ENCODE peak calls at places on chromosomes 6 and 20, in four cellular contexts. E is stomach, X is substantia nigra, C is Karpas-422. M is an unnamed sample.

GRCh38 chr6:73032586-73032985 is 192.7 kb downstream of the KHDC1L start:
- DNase-seq in E (no peak), X (no peak), C (no peak), M (no peak)

GRCh38 chr6:1436334-1437306 is 47.2 kb downstream of the FOXF2 start:
- DNase-seq in C (peak; percentile 88), E (peak; percentile 33), X (peak; percentile 27), M (peak; percentile 56)

GRCh38 chr20:10665027-10665561 is 8.7 kb downstream of the JAG1 start:
- DNase-seq in X (no peak), C (no peak), E (no peak), M (no peak)

GRCh38 chr6:128569737-128570438 is 49.5 kb upstream of the PTPRK start:
- DNase-seq in C (no peak), X (no peak), E (no peak), M (no peak)

GRCh38 chr20:7038029-7038428 is 270.5 kb downstream of the BMP2 start:
- DNase-seq in C (no peak), X (no peak), E (no peak), M (no peak)

GRCh38 chr6:71246596-71246995 is 42.0 kb upstream of the OGFRL1 start:
- DNase-seq in X (no peak), C (no peak), E (no peak), M (no peak)

GRCh38 chr6:14549319-14549770 is 431.8 kb downstream of the CD83 start:
- DNase-seq in C (peak; percentile 57), X (peak; percentile 3), E (no peak), M (no peak)

GRCh38 chr6:106300944-106301343 is 24.6 kb downstream of the ATG5 start:
- DNase-seq in X (no peak), C (peak; percentile 78), E (no peak), M (no peak)

GRCh38 chr20:7147220-7147601 is 379.7 kb downstream of the BMP2 start:
- DNase-seq in E (no peak), X (no peak), C (no peak), M (no peak)

GRCh38 chr20:46699651-46700359 is 9.6 kb upstream of the SLC2A10 start:
- DNase-seq in C (peak; percentile 72), E (no peak), X (no peak), M (no peak)

GRCh38 chr6:32047084-32047478 is 8.9 kb downstream of the CYP21A2 start:
- DNase-seq in C (no peak), X (no peak), E (no peak), M (no peak)

GRCh38 chr20:29878281-29878741 is 1379.2 kb upstream of the DEFB115 start:
- DNase-seq in X (no peak), E (peak; percentile 26), C (no peak), M (no peak)

GRCh38 chr6:136548582-136549330 is 1.5 kb downstream of the MAP7 start:
- DNase-seq in E (no peak), C (no peak), X (no peak), M (no peak)
- H3K27ac ChIP-seq in E (no peak overlapping the region), C (no peak overlapping the region), X (peak overlapping the region; percentile 81), M (no peak overlapping the region)

GRCh38 chr6:44869321-44869897 is 458.7 kb upstream of the RUNX2 start:
- DNase-seq in E (no peak), X (no peak), C (no peak), M (no peak)
- H3K27ac ChIP-seq in E (no peak overlapping the region), X (no peak overlapping the region), C (no peak overlapping the region), M (no peak overlapping the region)

GRCh38 chr6:164106345-164106769 is 691.8 kb downstream of the QKI start:
- DNase-seq in E (no peak), C (peak; percentile 43), X (peak; percentile 39), M (no peak)

GRCh38 chr6:164107297-164107995 is 692.9 kb downstream of the QKI start:
- DNase-seq in E (no peak), X (no peak), C (no peak), M (no peak)

GRCh38 chr6:164108092-164108491 is 693.6 kb downstream of the QKI start:
- DNase-seq in C (no peak), E (no peak), X (no peak), M (no peak)

GRCh38 chr6:164104432-164104831 is 689.9 kb downstream of the QKI start:
- DNase-seq in E (no peak), X (no peak), C (no peak), M (no peak)

GRCh38 chr6:164105705-164106104 is 691.2 kb downstream of the QKI start:
- DNase-seq in C (no peak), X (no peak), E (no peak), M (no peak)
- H3K27ac ChIP-seq in C (no peak overlapping the region), X (no peak overlapping the region), E (no peak overlapping the region), M (no peak overlapping the region)

DNA sequence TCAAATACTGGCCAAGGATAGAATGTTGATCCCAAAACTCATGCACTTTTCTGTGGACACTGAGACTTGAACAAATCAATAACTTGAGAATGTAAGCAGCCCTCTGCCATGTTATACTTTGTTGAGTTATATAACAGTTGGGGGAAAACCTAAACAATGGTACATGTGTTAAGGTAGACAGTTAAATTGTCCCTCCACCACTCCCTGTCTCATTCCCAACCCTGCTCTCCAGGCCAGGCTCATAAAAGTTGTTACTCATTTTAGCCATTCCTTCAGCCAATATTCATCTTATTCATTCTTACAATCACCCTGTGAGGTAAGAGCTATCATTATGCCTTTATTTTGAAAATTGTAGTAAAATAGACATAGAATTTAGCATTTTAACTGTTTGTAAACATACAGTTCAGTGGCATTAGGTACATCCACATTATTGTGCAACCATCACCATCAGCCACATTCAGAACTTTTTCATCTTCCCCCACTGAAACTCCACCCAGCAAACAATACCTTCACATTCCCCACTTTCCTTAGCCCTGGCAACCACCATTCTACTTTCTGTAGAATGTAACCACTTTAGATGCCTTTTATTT is 38.2 kb upstream of the IER3 start:
- DNase-seq in C (no peak), X (no peak), E (no peak), M (no peak)
- H3K27ac ChIP-seq in C (no peak overlapping the region), X (peak overlapping the region; percentile 88), E (peak overlapping the region; percentile 87), M (peak overlapping the region; percentile 89)

GRCh38 chr6:149847943-149848267 is 16.3 kb downstream of the LRP11 start:
- DNase-seq in C (no peak), E (no peak), X (no peak), M (no peak)
- H3K27ac ChIP-seq in C (no peak overlapping the region), E (peak overlapping the region; percentile 8), X (no peak overlapping the region), M (no peak overlapping the region)

DNA sequence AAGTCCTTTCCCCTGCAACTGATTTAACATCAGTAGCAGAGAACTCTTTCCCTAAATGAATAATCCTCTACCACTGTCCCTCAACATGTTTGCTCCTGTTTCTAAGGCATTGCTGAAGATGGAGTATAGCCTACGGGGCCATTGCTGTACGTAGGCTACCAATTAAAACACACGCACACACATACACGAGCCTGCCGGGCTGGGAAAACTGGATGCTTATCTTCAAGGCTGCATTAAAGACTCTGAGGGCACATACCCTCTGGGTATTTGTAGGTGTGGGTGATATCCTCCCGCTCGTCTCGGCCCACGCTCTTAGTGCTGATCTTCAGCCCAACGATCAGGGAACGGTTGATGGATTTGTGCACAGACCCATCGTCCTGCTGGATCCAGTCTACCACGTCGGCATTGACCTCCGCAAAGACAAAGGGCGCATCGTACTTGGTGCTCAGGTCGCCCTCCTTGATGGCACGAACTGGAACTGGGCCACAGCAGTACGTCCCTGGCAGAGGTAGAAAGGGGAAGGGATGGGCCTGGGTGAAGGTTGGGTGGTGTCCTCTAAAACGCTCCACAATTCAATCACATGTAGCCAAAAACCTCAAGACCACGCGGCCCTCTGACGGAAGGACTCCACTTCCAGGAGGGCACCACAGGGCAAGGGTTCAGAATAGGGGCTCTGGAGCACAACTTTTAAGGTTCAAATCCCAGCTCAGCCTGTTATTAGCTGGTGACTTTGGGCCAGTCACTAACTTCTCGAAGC is 25.7 kb downstream of the TGM2 start:
- DNase-seq in C (no peak), E (no peak), X (no peak), M (no peak)
- H3K27ac ChIP-seq in C (no peak overlapping the region), E (no peak overlapping the region), X (no peak overlapping the region), M (peak overlapping the region; percentile 62)

GRCh38 chr6:79078057-79078969 is at the start of gene PHIP:
- DNase-seq in C (peak; percentile 97), E (peak; percentile 92), X (peak; percentile 88), M (peak; percentile 94)

GRCh38 chr6:79076881-79077641 is 993 bp downstream of the PHIP start:
- DNase-seq in C (peak; percentile 96), X (peak; percentile 90), E (peak; percentile 92), M (peak; percentile 91)

GRCh38 chr6:79082304-79082703 is 4.2 kb upstream of the PHIP start:
- DNase-seq in C (no peak), E (no peak), X (no peak), M (no peak)

GRCh38 chr6:79077680-79078056 is 386 bp downstream of the PHIP start:
- DNase-seq in E (peak; percentile 49), X (no peak), C (peak; percentile 88), M (peak; percentile 57)

GRCh38 chr6:79079425-79080130 is 1.5 kb upstream of the PHIP start:
- DNase-seq in E (no peak), X (no peak), C (no peak), M (no peak)
- H3K27ac ChIP-seq in E (peak overlapping the region; percentile 99), X (peak overlapping the region; percentile 94), C (no peak overlapping the region), M (no peak overlapping the region)

M was measured in lung.